ENCODE peak calls at places on chromosomes 2 and 18, in seven cellular contexts. One of them, this sample, is unnamed.

GRCh38 chr2:196849895-196850294 is 40.7 kb upstream of the C2orf66 start:
- DNase-seq in mesendoderm: peak
- DNase-seq in mesenchymal stem cell: peak
- DNase-seq in H1: no peak
- DNase-seq in IMR-90: peak
- DNase-seq in H9: no peak
- DNase-seq in trophoblast cell: peak
- DNase-seq in this sample: no peak

GRCh38 chr2:132489150-132489549 is 72.5 kb downstream of the GPR39 start:
- DNase-seq in mesendoderm: peak
- DNase-seq in mesenchymal stem cell: peak
- DNase-seq in H1: peak
- DNase-seq in IMR-90: peak
- DNase-seq in H9: peak
- DNase-seq in trophoblast cell: no peak
- DNase-seq in this sample: peak

GRCh38 chr2:210519594-210519993 is 36.8 kb upstream of the CPS1 start:
- DNase-seq in mesendoderm: no peak
- DNase-seq in mesenchymal stem cell: no peak
- DNase-seq in H1: no peak
- DNase-seq in IMR-90: no peak
- DNase-seq in H9: no peak
- DNase-seq in trophoblast cell: no peak
- DNase-seq in this sample: no peak

GRCh38 chr2:69952336-69953115 is 8.9 kb downstream of the ASPRV1 start:
- DNase-seq in mesendoderm: no peak
- DNase-seq in mesenchymal stem cell: no peak
- DNase-seq in H1: no peak
- DNase-seq in IMR-90: no peak
- DNase-seq in H9: no peak
- DNase-seq in trophoblast cell: no peak
- DNase-seq in this sample: no peak

GRCh38 chr2:126634273-126634861 is 21.6 kb upstream of the GYPC start:
- DNase-seq in mesendoderm: peak
- DNase-seq in mesenchymal stem cell: no peak
- DNase-seq in H1: peak
- DNase-seq in IMR-90: peak
- DNase-seq in H9: peak
- DNase-seq in trophoblast cell: peak
- DNase-seq in this sample: no peak

GRCh38 chr2:213723707-213724106 is 439.4 kb downstream of the SPAG16 start:
- DNase-seq in mesendoderm: peak
- DNase-seq in mesenchymal stem cell: peak
- DNase-seq in H1: no peak
- DNase-seq in IMR-90: no peak
- DNase-seq in H9: no peak
- DNase-seq in trophoblast cell: no peak
- DNase-seq in this sample: no peak

GRCh38 chr18:48409591-48410094 is 460 bp upstream of the ZBTB7C start:
- DNase-seq in mesendoderm: peak
- DNase-seq in mesenchymal stem cell: no peak
- DNase-seq in H1: peak
- DNase-seq in IMR-90: no peak
- DNase-seq in H9: peak
- DNase-seq in trophoblast cell: no peak
- DNase-seq in this sample: no peak

GRCh38 chr2:235724964-235725603 is 231.2 kb downstream of the AGAP1 start:
- DNase-seq in mesendoderm: no peak
- DNase-seq in mesenchymal stem cell: peak
- DNase-seq in H1: no peak
- DNase-seq in IMR-90: no peak
- DNase-seq in H9: no peak
- DNase-seq in trophoblast cell: no peak
- DNase-seq in this sample: no peak

GRCh38 chr2:143839456-143839855 is 680.5 kb downstream of the ZEB2 start:
- DNase-seq in mesendoderm: peak
- DNase-seq in mesenchymal stem cell: no peak
- DNase-seq in H1: no peak
- DNase-seq in IMR-90: no peak
- DNase-seq in H9: no peak
- DNase-seq in trophoblast cell: no peak
- DNase-seq in this sample: no peak

GRCh38 chr2:67213270-67213670 is 183.9 kb upstream of the ETAA1 start:
- DNase-seq in mesendoderm: no peak
- DNase-seq in mesenchymal stem cell: no peak
- DNase-seq in H1: no peak
- DNase-seq in IMR-90: no peak
- DNase-seq in H9: no peak
- DNase-seq in trophoblast cell: no peak
- DNase-seq in this sample: no peak

GRCh38 chr2:240051697-240052096 is 1.6 kb downstream of the OR6B3 start:
- DNase-seq in mesendoderm: no peak
- DNase-seq in mesenchymal stem cell: no peak
- DNase-seq in H1: no peak
- DNase-seq in IMR-90: no peak
- DNase-seq in H9: no peak
- DNase-seq in trophoblast cell: no peak
- DNase-seq in this sample: no peak

GRCh38 chr2:127074358-127074757 is 32.6 kb downstream of the BIN1 start:
- DNase-seq in mesendoderm: no peak
- DNase-seq in mesenchymal stem cell: no peak
- DNase-seq in H1: no peak
- DNase-seq in IMR-90: no peak
- DNase-seq in H9: no peak
- DNase-seq in trophoblast cell: peak
- DNase-seq in this sample: no peak

GRCh38 chr18:80086281-80086680 is 22.8 kb upstream of the ADNP2 start:
- DNase-seq in mesendoderm: no peak
- DNase-seq in mesenchymal stem cell: no peak
- DNase-seq in H1: no peak
- DNase-seq in IMR-90: peak
- DNase-seq in H9: no peak
- DNase-seq in trophoblast cell: no peak
- DNase-seq in this sample: no peak

GRCh38 chr2:102686479-102687439 is 67.4 kb downstream of the SLC9A2 start:
- DNase-seq in mesendoderm: no peak
- DNase-seq in mesenchymal stem cell: no peak
- DNase-seq in H1: no peak
- DNase-seq in IMR-90: no peak
- DNase-seq in H9: no peak
- DNase-seq in trophoblast cell: no peak
- DNase-seq in this sample: no peak

GRCh38 chr18:45715212-45715780 is 8.7 kb upstream of the SLC14A1 start:
- DNase-seq in mesendoderm: peak
- DNase-seq in mesenchymal stem cell: no peak
- DNase-seq in H1: no peak
- DNase-seq in IMR-90: no peak
- DNase-seq in H9: no peak
- DNase-seq in trophoblast cell: no peak
- DNase-seq in this sample: no peak

GRCh38 chr2:238920053-238920452 is 72.2 kb downstream of the TWIST2 start:
- DNase-seq in mesendoderm: no peak
- DNase-seq in mesenchymal stem cell: no peak
- DNase-seq in H1: no peak
- DNase-seq in IMR-90: no peak
- DNase-seq in H9: no peak
- DNase-seq in trophoblast cell: no peak
- DNase-seq in this sample: no peak

GRCh38 chr2:136173126-136173525 is 55.2 kb upstream of the CXCR4 start:
- DNase-seq in mesendoderm: no peak
- DNase-seq in mesenchymal stem cell: no peak
- DNase-seq in H1: no peak
- DNase-seq in IMR-90: no peak
- DNase-seq in H9: no peak
- DNase-seq in trophoblast cell: no peak
- DNase-seq in this sample: no peak

GRCh38 chr18:33282709-33283333 is 157.7 kb downstream of the CCDC178 start:
- DNase-seq in mesendoderm: no peak
- DNase-seq in mesenchymal stem cell: no peak
- DNase-seq in H1: no peak
- DNase-seq in IMR-90: no peak
- DNase-seq in H9: peak
- DNase-seq in trophoblast cell: no peak
- DNase-seq in this sample: no peak

GRCh38 chr2:56266761-56267411 is 83.1 kb downstream of the CCDC85A start:
- DNase-seq in mesendoderm: no peak
- DNase-seq in mesenchymal stem cell: no peak
- DNase-seq in H1: no peak
- DNase-seq in IMR-90: no peak
- DNase-seq in H9: no peak
- DNase-seq in trophoblast cell: no peak
- DNase-seq in this sample: no peak

GRCh38 chr18:23921716-23922285 is 92.8 kb upstream of the TTC39C start:
- DNase-seq in mesendoderm: peak
- DNase-seq in mesenchymal stem cell: no peak
- DNase-seq in H1: no peak
- DNase-seq in IMR-90: no peak
- DNase-seq in H9: peak
- DNase-seq in trophoblast cell: no peak
- DNase-seq in this sample: no peak

GRCh38 chr2:108324531-108325256 is 36.0 kb downstream of the SULT1C2 start:
- DNase-seq in mesendoderm: no peak
- DNase-seq in mesenchymal stem cell: peak
- DNase-seq in H1: no peak
- DNase-seq in IMR-90: peak
- DNase-seq in H9: no peak
- DNase-seq in trophoblast cell: no peak
- DNase-seq in this sample: no peak

GRCh38 chr2:233290446-233290845 is 17.2 kb upstream of the SAG start:
- DNase-seq in mesendoderm: no peak
- DNase-seq in mesenchymal stem cell: no peak
- DNase-seq in H1: no peak
- DNase-seq in IMR-90: no peak
- DNase-seq in H9: no peak
- DNase-seq in trophoblast cell: no peak
- DNase-seq in this sample: no peak

GRCh38 chr2:143428700-143429099 is 299.5 kb downstream of the ARHGAP15 start:
- DNase-seq in mesendoderm: no peak
- DNase-seq in mesenchymal stem cell: no peak
- DNase-seq in H1: no peak
- DNase-seq in IMR-90: no peak
- DNase-seq in H9: no peak
- DNase-seq in trophoblast cell: no peak
- DNase-seq in this sample: no peak

DNA sequence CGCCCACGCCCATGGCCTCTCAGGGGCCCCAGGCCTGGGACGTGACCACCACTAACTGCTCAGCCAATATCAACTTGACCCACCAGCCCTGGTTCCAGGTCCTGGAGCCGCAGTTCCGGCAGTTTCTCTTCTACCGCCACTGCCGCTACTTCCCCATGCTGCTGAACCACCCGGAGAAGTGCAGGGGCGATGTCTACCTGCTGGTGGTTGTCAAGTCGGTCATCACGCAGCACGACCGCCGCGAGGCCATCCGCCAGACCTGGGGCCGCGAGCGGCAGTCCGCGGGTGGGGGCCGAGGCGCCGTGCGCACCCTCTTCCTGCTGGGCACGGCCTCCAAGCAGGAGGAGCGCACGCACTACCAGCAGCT is 2.4 kb downstream of the B3GNT7 start:
- DNase-seq in mesendoderm: no peak
- DNase-seq in mesenchymal stem cell: no peak
- DNase-seq in H1: no peak
- DNase-seq in IMR-90: no peak
- DNase-seq in H9: no peak
- DNase-seq in trophoblast cell: no peak
- DNase-seq in this sample: no peak
- H3K18ac ChIP-seq in mesendoderm: no peak
- H3K18ac ChIP-seq in mesenchymal stem cell: no peak
- H3K18ac ChIP-seq in H1: no peak
- H3K18ac ChIP-seq in IMR-90: no peak
- H3K18ac ChIP-seq in H9: no peak
- H3K18ac ChIP-seq in trophoblast cell: no peak
- H3K18ac ChIP-seq in this sample: peak

DNA sequence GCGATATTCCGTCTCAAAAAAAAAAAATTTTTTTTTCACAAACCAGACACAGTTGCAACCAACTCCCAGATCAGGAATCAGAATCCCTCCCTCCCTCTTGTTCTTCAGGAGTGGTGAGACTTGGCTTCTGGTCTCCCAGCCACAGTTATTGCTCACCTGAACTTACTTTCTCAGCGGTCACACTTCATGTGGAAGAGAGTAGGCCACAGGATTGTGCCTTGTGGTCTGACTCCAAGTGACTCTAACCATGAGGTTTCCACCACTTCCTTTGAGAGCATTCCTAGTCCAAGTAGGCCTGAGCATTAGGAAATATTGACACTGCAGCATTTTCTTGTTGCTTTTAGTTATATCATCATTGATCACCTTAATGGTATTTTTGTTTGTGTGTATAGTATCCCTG is 12.1 kb downstream of the FMNL2 start:
- DNase-seq in mesendoderm: no peak
- DNase-seq in mesenchymal stem cell: peak
- DNase-seq in H1: no peak
- DNase-seq in IMR-90: peak
- DNase-seq in H9: no peak
- DNase-seq in trophoblast cell: no peak
- DNase-seq in this sample: no peak
- H3K18ac ChIP-seq in mesendoderm: no peak
- H3K18ac ChIP-seq in mesenchymal stem cell: no peak
- H3K18ac ChIP-seq in H1: no peak
- H3K18ac ChIP-seq in IMR-90: no peak
- H3K18ac ChIP-seq in H9: no peak
- H3K18ac ChIP-seq in trophoblast cell: no peak
- H3K18ac ChIP-seq in this sample: no peak

GRCh38 chr2:122007577-122007976 is 252.1 kb downstream of the TSN start:
- DNase-seq in mesendoderm: peak
- DNase-seq in mesenchymal stem cell: no peak
- DNase-seq in H1: no peak
- DNase-seq in IMR-90: no peak
- DNase-seq in H9: no peak
- DNase-seq in trophoblast cell: peak
- DNase-seq in this sample: no peak

GRCh38 chr2:122011493-122012270 is 256.2 kb downstream of the TSN start:
- DNase-seq in mesendoderm: no peak
- DNase-seq in mesenchymal stem cell: no peak
- DNase-seq in H1: no peak
- DNase-seq in IMR-90: peak
- DNase-seq in H9: no peak
- DNase-seq in trophoblast cell: peak
- DNase-seq in this sample: no peak

DNA sequence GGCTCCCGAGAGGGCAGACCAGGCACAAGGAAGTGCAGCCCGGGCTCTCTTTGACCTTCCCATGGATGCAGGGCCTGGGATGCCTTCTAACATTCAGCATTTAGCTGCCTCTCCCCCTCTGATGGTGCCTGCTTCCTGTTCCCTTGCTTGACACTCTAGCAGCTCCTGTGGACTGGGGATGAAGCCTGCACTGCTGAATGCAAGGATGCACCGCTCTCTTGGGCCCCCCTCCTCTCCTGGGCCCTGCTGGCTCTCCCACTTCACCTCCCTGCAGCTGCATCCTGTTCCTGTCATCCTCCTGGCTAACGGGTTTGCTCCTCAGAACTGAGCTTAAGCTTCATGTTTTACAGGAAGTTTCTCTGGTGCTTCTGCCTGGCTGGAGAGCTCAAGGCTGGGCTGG is 254.1 kb downstream of the TSN start:
- DNase-seq in mesendoderm: peak
- DNase-seq in mesenchymal stem cell: no peak
- DNase-seq in H1: no peak
- DNase-seq in IMR-90: no peak
- DNase-seq in H9: peak
- DNase-seq in trophoblast cell: no peak
- DNase-seq in this sample: no peak
- H3K18ac ChIP-seq in mesendoderm: no peak
- H3K18ac ChIP-seq in mesenchymal stem cell: no peak
- H3K18ac ChIP-seq in H1: no peak
- H3K18ac ChIP-seq in IMR-90: no peak
- H3K18ac ChIP-seq in H9: no peak
- H3K18ac ChIP-seq in trophoblast cell: no peak
- H3K18ac ChIP-seq in this sample: peak

GRCh38 chr18:58258707-58259342 is 214.8 kb downstream of the NEDD4L start:
- DNase-seq in mesendoderm: no peak
- DNase-seq in mesenchymal stem cell: no peak
- DNase-seq in H1: no peak
- DNase-seq in IMR-90: no peak
- DNase-seq in H9: no peak
- DNase-seq in trophoblast cell: no peak
- DNase-seq in this sample: no peak
- H3K18ac ChIP-seq in mesendoderm: no peak
- H3K18ac ChIP-seq in mesenchymal stem cell: no peak
- H3K18ac ChIP-seq in H1: no peak
- H3K18ac ChIP-seq in IMR-90: no peak
- H3K18ac ChIP-seq in H9: no peak
- H3K18ac ChIP-seq in trophoblast cell: no peak
- H3K18ac ChIP-seq in this sample: no peak

This sample was measured in neuronal stem cell.